ENCODE peak calls at places on chromosomes 13 and 19, in nine cellular contexts. One of them, this sample, is unnamed.

GRCh38 chr13:97944396-97945029 is 9.0 kb upstream of the IPO5 start:
- DNase-seq in iris pigment epithelial cell: peak
- DNase-seq in SHP77: no peak
- DNase-seq in stimulated activated naive B cell treated with anti-CD40 and anti-IgM and Interleukin-4, amounts not matched to agents 10 μg/mL and 1 μg/mL and 100 μg/mL, for 72 hours: no peak
- DNase-seq in A549: no peak
- DNase-seq in islet precursor cell: no peak
- DNase-seq in SW 1271: no peak
- DNase-seq in COLO829: peak
- DNase-seq in psoas muscle: no peak
- DNase-seq in this sample: no peak

GRCh38 chr19:8147579-8147978 is 1.8 kb downstream of the FBN3 start:
- DNase-seq in SHP77: no peak
- DNase-seq in iris pigment epithelial cell: no peak
- DNase-seq in SW 1271: no peak
- DNase-seq in islet precursor cell: no peak
- DNase-seq in psoas muscle: no peak
- DNase-seq in A549: no peak
- DNase-seq in COLO829: no peak
- DNase-seq in stimulated activated naive B cell treated with anti-CD40 and anti-IgM and Interleukin-4, amounts not matched to agents 10 μg/mL and 1 μg/mL and 100 μg/mL, for 72 hours: no peak
- DNase-seq in this sample: no peak

GRCh38 chr19:16397791-16398529 is 73.3 kb downstream of the KLF2 start:
- DNase-seq in iris pigment epithelial cell: no peak
- DNase-seq in stimulated activated naive B cell treated with anti-CD40 and anti-IgM and Interleukin-4, amounts not matched to agents 10 μg/mL and 1 μg/mL and 100 μg/mL, for 72 hours: no peak
- DNase-seq in SHP77: no peak
- DNase-seq in islet precursor cell: no peak
- DNase-seq in psoas muscle: no peak
- DNase-seq in SW 1271: no peak
- DNase-seq in COLO829: peak
- DNase-seq in A549: no peak
- DNase-seq in this sample: no peak

GRCh38 chr13:28494861-28495585 is at the start of gene FLT1:
- DNase-seq in iris pigment epithelial cell: peak
- DNase-seq in COLO829: no peak
- DNase-seq in stimulated activated naive B cell treated with anti-CD40 and anti-IgM and Interleukin-4, amounts not matched to agents 10 μg/mL and 1 μg/mL and 100 μg/mL, for 72 hours: peak
- DNase-seq in psoas muscle: peak
- DNase-seq in SHP77: no peak
- DNase-seq in A549: no peak
- DNase-seq in islet precursor cell: peak
- DNase-seq in SW 1271: no peak
- DNase-seq in this sample: peak

GRCh38 chr13:99956473-99957349 is 14.9 kb downstream of the ZIC5 start:
- DNase-seq in SHP77: no peak
- DNase-seq in iris pigment epithelial cell: no peak
- DNase-seq in SW 1271: no peak
- DNase-seq in psoas muscle: peak
- DNase-seq in A549: no peak
- DNase-seq in islet precursor cell: peak
- DNase-seq in stimulated activated naive B cell treated with anti-CD40 and anti-IgM and Interleukin-4, amounts not matched to agents 10 μg/mL and 1 μg/mL and 100 μg/mL, for 72 hours: no peak
- DNase-seq in COLO829: no peak
- DNase-seq in this sample: no peak

GRCh38 chr13:29423050-29423449 is 172.4 kb downstream of the SLC7A1 start:
- DNase-seq in stimulated activated naive B cell treated with anti-CD40 and anti-IgM and Interleukin-4, amounts not matched to agents 10 μg/mL and 1 μg/mL and 100 μg/mL, for 72 hours: no peak
- DNase-seq in COLO829: no peak
- DNase-seq in A549: no peak
- DNase-seq in islet precursor cell: no peak
- DNase-seq in SW 1271: no peak
- DNase-seq in iris pigment epithelial cell: no peak
- DNase-seq in psoas muscle: no peak
- DNase-seq in SHP77: no peak
- DNase-seq in this sample: no peak

GRCh38 chr19:42468273-42468796 is 25.6 kb upstream of the CXCL17 start:
- DNase-seq in islet precursor cell: peak
- DNase-seq in A549: peak
- DNase-seq in psoas muscle: no peak
- DNase-seq in SHP77: no peak
- DNase-seq in SW 1271: peak
- DNase-seq in iris pigment epithelial cell: peak
- DNase-seq in stimulated activated naive B cell treated with anti-CD40 and anti-IgM and Interleukin-4, amounts not matched to agents 10 μg/mL and 1 μg/mL and 100 μg/mL, for 72 hours: no peak
- DNase-seq in COLO829: peak
- DNase-seq in this sample: no peak

GRCh38 chr19:46428278-46429141 is at the start of gene PNMA8C:
- DNase-seq in COLO829: no peak
- DNase-seq in islet precursor cell: peak
- DNase-seq in SHP77: peak
- DNase-seq in A549: peak
- DNase-seq in stimulated activated naive B cell treated with anti-CD40 and anti-IgM and Interleukin-4, amounts not matched to agents 10 μg/mL and 1 μg/mL and 100 μg/mL, for 72 hours: peak
- DNase-seq in SW 1271: no peak
- DNase-seq in iris pigment epithelial cell: peak
- DNase-seq in psoas muscle: peak
- DNase-seq in this sample: peak

GRCh38 chr13:20461481-20461859 is 64.2 kb downstream of the CRYL1 start:
- DNase-seq in SHP77: no peak
- DNase-seq in A549: no peak
- DNase-seq in SW 1271: no peak
- DNase-seq in islet precursor cell: peak
- DNase-seq in iris pigment epithelial cell: peak
- DNase-seq in stimulated activated naive B cell treated with anti-CD40 and anti-IgM and Interleukin-4, amounts not matched to agents 10 μg/mL and 1 μg/mL and 100 μg/mL, for 72 hours: no peak
- DNase-seq in COLO829: no peak
- DNase-seq in psoas muscle: no peak
- DNase-seq in this sample: no peak

GRCh38 chr13:23570099-23570926 is at the start of gene TNFRSF19:
- DNase-seq in COLO829: peak
- DNase-seq in A549: no peak
- DNase-seq in SW 1271: no peak
- DNase-seq in islet precursor cell: peak
- DNase-seq in psoas muscle: peak
- DNase-seq in stimulated activated naive B cell treated with anti-CD40 and anti-IgM and Interleukin-4, amounts not matched to agents 10 μg/mL and 1 μg/mL and 100 μg/mL, for 72 hours: no peak
- DNase-seq in SHP77: peak
- DNase-seq in iris pigment epithelial cell: peak
- DNase-seq in this sample: no peak

GRCh38 chr13:109938255-109938936 is 152.0 kb upstream of the IRS2 start:
- DNase-seq in stimulated activated naive B cell treated with anti-CD40 and anti-IgM and Interleukin-4, amounts not matched to agents 10 μg/mL and 1 μg/mL and 100 μg/mL, for 72 hours: no peak
- DNase-seq in iris pigment epithelial cell: peak
- DNase-seq in SW 1271: no peak
- DNase-seq in psoas muscle: no peak
- DNase-seq in A549: no peak
- DNase-seq in SHP77: no peak
- DNase-seq in islet precursor cell: no peak
- DNase-seq in COLO829: no peak
- DNase-seq in this sample: no peak

GRCh38 chr13:74452176-74452575 is 318.0 kb upstream of the KLF12 start:
- DNase-seq in COLO829: no peak
- DNase-seq in psoas muscle: no peak
- DNase-seq in stimulated activated naive B cell treated with anti-CD40 and anti-IgM and Interleukin-4, amounts not matched to agents 10 μg/mL and 1 μg/mL and 100 μg/mL, for 72 hours: no peak
- DNase-seq in SW 1271: no peak
- DNase-seq in iris pigment epithelial cell: peak
- DNase-seq in A549: no peak
- DNase-seq in islet precursor cell: no peak
- DNase-seq in SHP77: no peak
- DNase-seq in this sample: no peak

GRCh38 chr19:55383789-55384575 is at the start of gene TMEM238:
- DNase-seq in COLO829: no peak
- DNase-seq in SHP77: peak
- DNase-seq in stimulated activated naive B cell treated with anti-CD40 and anti-IgM and Interleukin-4, amounts not matched to agents 10 μg/mL and 1 μg/mL and 100 μg/mL, for 72 hours: no peak
- DNase-seq in SW 1271: peak
- DNase-seq in A549: peak
- DNase-seq in iris pigment epithelial cell: peak
- DNase-seq in psoas muscle: peak
- DNase-seq in islet precursor cell: peak
- DNase-seq in this sample: peak

GRCh38 chr19:907183-907853 is 5.7 kb downstream of the R3HDM4 start:
- DNase-seq in SHP77: no peak
- DNase-seq in psoas muscle: peak
- DNase-seq in A549: no peak
- DNase-seq in SW 1271: no peak
- DNase-seq in islet precursor cell: no peak
- DNase-seq in stimulated activated naive B cell treated with anti-CD40 and anti-IgM and Interleukin-4, amounts not matched to agents 10 μg/mL and 1 μg/mL and 100 μg/mL, for 72 hours: peak
- DNase-seq in COLO829: no peak
- DNase-seq in iris pigment epithelial cell: no peak
- DNase-seq in this sample: no peak

GRCh38 chr13:41311607-41312500 is 787 bp downstream of the NAA16 start:
- DNase-seq in psoas muscle: peak
- DNase-seq in islet precursor cell: peak
- DNase-seq in COLO829: peak
- DNase-seq in iris pigment epithelial cell: peak
- DNase-seq in stimulated activated naive B cell treated with anti-CD40 and anti-IgM and Interleukin-4, amounts not matched to agents 10 μg/mL and 1 μg/mL and 100 μg/mL, for 72 hours: peak
- DNase-seq in SW 1271: peak
- DNase-seq in SHP77: no peak
- DNase-seq in A549: peak
- DNase-seq in this sample: peak

GRCh38 chr19:1310853-1311180 is 25.1 kb downstream of the EFNA2 start:
- DNase-seq in iris pigment epithelial cell: no peak
- DNase-seq in islet precursor cell: no peak
- DNase-seq in COLO829: no peak
- DNase-seq in stimulated activated naive B cell treated with anti-CD40 and anti-IgM and Interleukin-4, amounts not matched to agents 10 μg/mL and 1 μg/mL and 100 μg/mL, for 72 hours: no peak
- DNase-seq in A549: no peak
- DNase-seq in SW 1271: no peak
- DNase-seq in psoas muscle: no peak
- DNase-seq in SHP77: no peak
- DNase-seq in this sample: no peak

GRCh38 chr19:13022859-13023636 is 27.8 kb downstream of the NFIX start:
- DNase-seq in SW 1271: no peak
- DNase-seq in stimulated activated naive B cell treated with anti-CD40 and anti-IgM and Interleukin-4, amounts not matched to agents 10 μg/mL and 1 μg/mL and 100 μg/mL, for 72 hours: no peak
- DNase-seq in A549: no peak
- DNase-seq in islet precursor cell: no peak
- DNase-seq in iris pigment epithelial cell: peak
- DNase-seq in psoas muscle: peak
- DNase-seq in COLO829: peak
- DNase-seq in SHP77: no peak
- DNase-seq in this sample: no peak

GRCh38 chr13:90541346-90541745 is 806.1 kb upstream of the MIR17HG start:
- DNase-seq in psoas muscle: no peak
- DNase-seq in iris pigment epithelial cell: no peak
- DNase-seq in islet precursor cell: no peak
- DNase-seq in A549: no peak
- DNase-seq in COLO829: no peak
- DNase-seq in SHP77: no peak
- DNase-seq in stimulated activated naive B cell treated with anti-CD40 and anti-IgM and Interleukin-4, amounts not matched to agents 10 μg/mL and 1 μg/mL and 100 μg/mL, for 72 hours: no peak
- DNase-seq in SW 1271: no peak
- DNase-seq in this sample: no peak

GRCh38 chr13:35723820-35724219 is 247.3 kb upstream of the MAB21L1 start:
- DNase-seq in SHP77: no peak
- DNase-seq in A549: no peak
- DNase-seq in SW 1271: no peak
- DNase-seq in COLO829: no peak
- DNase-seq in psoas muscle: peak
- DNase-seq in islet precursor cell: no peak
- DNase-seq in iris pigment epithelial cell: peak
- DNase-seq in stimulated activated naive B cell treated with anti-CD40 and anti-IgM and Interleukin-4, amounts not matched to agents 10 μg/mL and 1 μg/mL and 100 μg/mL, for 72 hours: no peak
- DNase-seq in this sample: no peak

GRCh38 chr13:33678906-33679657 is 138.9 kb upstream of the RFC3 start:
- DNase-seq in iris pigment epithelial cell: peak
- DNase-seq in A549: peak
- DNase-seq in SHP77: peak
- DNase-seq in COLO829: peak
- DNase-seq in SW 1271: no peak
- DNase-seq in psoas muscle: peak
- DNase-seq in stimulated activated naive B cell treated with anti-CD40 and anti-IgM and Interleukin-4, amounts not matched to agents 10 μg/mL and 1 μg/mL and 100 μg/mL, for 72 hours: peak
- DNase-seq in islet precursor cell: no peak
- DNase-seq in this sample: peak

This sample was measured in pancreas.